ENCODE peak calls at places on chromosome 17, in four cellular contexts. Y, B, A and L are unnamed samples.

GRCh38 chr17:44972953-44973352 is 4.8 kb upstream of the C1QL1 start:
- DNase-seq in A (peak; percentile 31), B (no peak), Y (no peak), L (no peak)

GRCh38 chr17:61406871-61407210 is 7.2 kb downstream of the TBX2 start:
- DNase-seq in Y (no peak), A (no peak), B (no peak), L (no peak)

GRCh38 chr17:41635121-41636097 is 11.0 kb upstream of the KRT17 start:
- DNase-seq in Y (peak; percentile 51), A (no peak), B (no peak), L (no peak)

GRCh38 chr17:27433521-27433920 is 22.7 kb upstream of the KSR1 start:
- DNase-seq in B (no peak), Y (no peak), A (no peak), L (no peak)

GRCh38 chr17:40703652-40704051 is at the start of gene KRT24:
- DNase-seq in A (no peak), Y (no peak), B (no peak), L (no peak)

GRCh38 chr17:63718981-63719380 is 19.1 kb upstream of the LIMD2 start:
- DNase-seq in B (no peak), Y (no peak), A (no peak), L (no peak)

GRCh38 chr17:72782985-72783701 is 309.3 kb downstream of the SLC39A11 start:
- DNase-seq in A (no peak), B (no peak), Y (no peak), L (no peak)

GRCh38 chr17:1421470-1421869 is 21.4 kb upstream of the YWHAE start:
- DNase-seq in A (no peak), B (no peak), Y (no peak), L (no peak)

GRCh38 chr17:2002767-2003329 is 22.3 kb downstream of the RTN4RL1 start:
- DNase-seq in Y (no peak), B (no peak), A (no peak), L (no peak)

GRCh38 chr17:28970879-28971278 is 19.6 kb upstream of the PHF12 start:
- DNase-seq in B (no peak), Y (no peak), A (no peak), L (no peak)

GRCh38 chr17:978110-979093 is 1.2 kb downstream of the NXN start:
- DNase-seq in A (peak; percentile 61), B (no peak), Y (peak; percentile 55), L (no peak)

GRCh38 chr17:51764387-51764971 is 394.0 kb downstream of the CA10 start:
- DNase-seq in A (peak; percentile 45), Y (no peak), B (peak; percentile 1), L (peak; percentile 53)

GRCh38 chr17:40177275-40177874 is at the start of gene RAPGEFL1:
- DNase-seq in Y (peak; percentile 82), B (peak; percentile 70), A (peak; percentile 55), L (no peak)

GRCh38 chr17:19747829-19748806 is at the start of gene ALDH3A1:
- DNase-seq in B (no peak), Y (no peak), A (no peak), L (peak; percentile 76)

GRCh38 chr17:58248955-58249269 is 10.5 kb downstream of the LPO start:
- DNase-seq in A (no peak), Y (no peak), B (no peak), L (no peak)
- H3K4me3 ChIP-seq in A (peak overlapping the region; percentile 69), Y (peak overlapping the region; percentile 66), B (peak overlapping the region; percentile 59), L (peak overlapping the region; percentile 64)

DNA sequence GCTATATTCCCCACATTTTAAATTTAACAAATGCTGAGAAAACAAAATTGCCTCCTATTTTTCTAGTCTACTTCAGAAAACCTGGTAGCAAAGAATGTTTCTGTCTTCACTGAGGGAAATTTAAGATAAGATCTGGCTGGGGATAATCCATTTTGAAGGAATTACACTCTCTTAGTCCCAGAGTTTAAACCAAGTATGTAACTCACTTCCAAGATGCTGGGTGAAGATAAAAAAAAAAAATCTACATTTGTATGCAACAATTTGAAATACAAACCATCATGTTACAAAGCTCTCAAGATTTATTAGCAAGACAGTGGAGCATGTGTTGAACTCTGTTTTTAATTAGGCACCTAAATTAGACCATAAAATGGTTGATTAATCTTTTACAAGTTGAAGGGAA is 5.7 kb downstream of the HS3ST3B1 start:
- DNase-seq in B (no peak), Y (no peak), A (no peak), L (no peak)
- H3K27me3 ChIP-seq in B (no peaks in the 10 kb centered on the region), Y (peaks cover 60% of the 10 kb centered on the region), A (no peaks in the 10 kb centered on the region), L (peaks cover 92% of the 10 kb centered on the region)

GRCh38 chr17:78113804-78114785 is 14.5 kb downstream of the TMC6 start:
- DNase-seq in Y (no peak), A (no peak), B (no peak), L (no peak)

GRCh38 chr17:78116411-78116810 is 12.1 kb downstream of the TMC6 start:
- DNase-seq in A (no peak), B (no peak), Y (no peak), L (no peak)

GRCh38 chr17:78114831-78115723 is 13.5 kb downstream of the TMC6 start:
- DNase-seq in A (no peak), Y (peak; percentile 64), B (no peak), L (peak; percentile 97)

GRCh38 chr17:78118801-78119241 is 9.7 kb downstream of the TMC6 start:
- DNase-seq in Y (no peak), B (no peak), A (no peak), L (no peak)

GRCh38 chr17:78117027-78117981 is 11.3 kb downstream of the TMC6 start:
- DNase-seq in B (no peak), A (no peak), Y (no peak), L (no peak)
- TF ChIP-seq CTCF in B (no peak), A (peak; percentile 14), Y (peak; percentile 39), L (peak; percentile 31)

GRCh38 chr17:17740627-17741237 is 59.5 kb downstream of the RAI1 start:
- DNase-seq in A (no peak), Y (no peak), B (no peak), L (peak; percentile 54)
- H3K4me3 ChIP-seq in A (no peak overlapping the region), Y (no peak overlapping the region), B (no peak overlapping the region), L (peak overlapping the region; percentile 47)

GRCh38 chr17:31492880-31493655 is 101.6 kb downstream of the RAB11FIP4 start:
- DNase-seq in B (no peak), A (no peak), Y (peak; percentile 59), L (no peak)
- H3K27me3 ChIP-seq in B (no peaks in the 10 kb centered on the region), A (peaks cover 89% of the 10 kb centered on the region), Y (peaks cover 31% of the 10 kb centered on the region), L (no peaks in the 10 kb centered on the region)

GRCh38 chr17:36807496-36808180 is 129.6 kb upstream of the LHX1 start:
- DNase-seq in A (no peak), Y (no peak), B (no peak), L (no peak)

GRCh38 chr17:36813357-36813756 is 123.9 kb upstream of the LHX1 start:
- DNase-seq in A (no peak), B (no peak), Y (no peak), L (no peak)

GRCh38 chr17:36813957-36814356 is 123.3 kb upstream of the LHX1 start:
- DNase-seq in B (no peak), A (no peak), Y (no peak), L (no peak)

GRCh38 chr17:36812762-36813161 is 124.5 kb upstream of the LHX1 start:
- DNase-seq in Y (no peak), B (no peak), A (no peak), L (no peak)

GRCh38 chr17:36808181-36808661 is 129.1 kb upstream of the LHX1 start:
- DNase-seq in A (no peak), Y (no peak), B (no peak), L (peak; percentile 42)
- TF ChIP-seq CTCF in A (no peak), Y (no peak), B (no peak), L (no peak)